ENCODE peak calls at places on chromosomes 1 and 21, in ten cellular contexts. X, Q, C, J, R, H, A, S, O and B are unnamed samples.

GRCh38 chr1:155254714-155255242 is 505 bp downstream of the ENTREP3 start:
- DNase-seq in C (no peak), A (peak; percentile 71), R (peak; percentile 56), H (peak; percentile 24), X (peak; percentile 46), S (no peak), Q (no peak), O (peak; percentile 10), J (no peak), B (no peak)

GRCh38 chr1:209870151-209870831 is 42.5 kb downstream of the UTP25 start:
- DNase-seq in O (no peak), C (no peak), A (no peak), J (peak; percentile 49), Q (no peak), R (no peak), X (no peak), S (no peak), H (no peak), B (no peak)

GRCh38 chr1:115640384-115640783 is 1.4 kb upstream of the VANGL1 start:
- DNase-seq in O (no peak), A (no peak), H (no peak), C (no peak), Q (no peak), R (no peak), S (no peak), X (no peak), J (no peak), B (no peak)

GRCh38 chr1:1755852-1756251 is 22.4 kb downstream of the NADK start:
- DNase-seq in X (no peak), C (no peak), H (no peak), O (no peak), R (no peak), S (no peak), J (no peak), Q (no peak), A (no peak), B (no peak)

GRCh38 chr1:66022904-66023620 is 230.4 kb downstream of the PDE4B start:
- DNase-seq in X (no peak), R (no peak), S (no peak), J (peak; percentile 12), C (no peak), O (peak; percentile 26), A (no peak), Q (no peak), H (peak; percentile 15), B (no peak)

GRCh38 chr1:112369389-112370285 is 26.4 kb upstream of the CTTNBP2NL start:
- DNase-seq in S (peak; percentile 44), J (peak; percentile 79), O (peak; percentile 75), X (peak; percentile 86), H (peak; percentile 92), R (peak; percentile 88), A (peak; percentile 93), Q (peak; percentile 78), C (peak; percentile 79), B (peak; percentile 76)

GRCh38 chr1:231959225-231959884 is 332.8 kb downstream of the DISC1 start:
- DNase-seq in X (no peak), O (no peak), H (no peak), J (no peak), C (no peak), S (no peak), R (no peak), Q (no peak), A (no peak), B (no peak)

GRCh38 chr1:91611498-91611917 is 110.9 kb downstream of the CDC7 start:
- DNase-seq in S (no peak), Q (no peak), X (no peak), R (no peak), J (no peak), A (no peak), O (no peak), C (no peak), H (peak; percentile 72), B (no peak)

GRCh38 chr1:38781872-38782617 is 77.5 kb downstream of the RRAGC start:
- DNase-seq in H (no peak), O (no peak), X (no peak), S (no peak), R (no peak), A (no peak), Q (no peak), J (no peak), C (no peak), B (no peak)

GRCh38 chr21:46562472-46562871 is 42.4 kb downstream of the S100B start:
- DNase-seq in X (no peak), C (no peak), S (no peak), H (no peak), Q (no peak), R (no peak), A (no peak), O (no peak), J (no peak), B (no peak)

GRCh38 chr1:54312874-54313316 is 93.3 kb downstream of the SSBP3 start:
- DNase-seq in Q (no peak), H (no peak), C (no peak), S (peak; percentile 30), R (peak; percentile 77), O (peak; percentile 72), A (peak; percentile 57), J (peak; percentile 66), X (peak; percentile 59), B (no peak)

GRCh38 chr1:212858461-212859265 is 588 bp downstream of the FLVCR1 start:
- DNase-seq in A (no peak), J (peak; percentile 34), H (peak; percentile 47), Q (peak; percentile 18), C (peak; percentile 56), O (peak; percentile 34), X (no peak), R (no peak), S (no peak), B (peak; percentile 30)

GRCh38 chr1:95096218-95096841 is 20.8 kb upstream of the TLCD4 start:
- DNase-seq in S (no peak), J (no peak), Q (no peak), R (no peak), X (no peak), C (no peak), A (no peak), O (no peak), H (peak; percentile 86), B (no peak)

GRCh38 chr21:33441489-33442477 is 38.0 kb downstream of the TMEM50B start:
- DNase-seq in S (peak; percentile 51), Q (peak; percentile 69), A (no peak), H (peak; percentile 91), R (no peak), J (peak; percentile 94), O (peak; percentile 75), X (peak; percentile 37), C (peak; percentile 73), B (no peak)

DNA sequence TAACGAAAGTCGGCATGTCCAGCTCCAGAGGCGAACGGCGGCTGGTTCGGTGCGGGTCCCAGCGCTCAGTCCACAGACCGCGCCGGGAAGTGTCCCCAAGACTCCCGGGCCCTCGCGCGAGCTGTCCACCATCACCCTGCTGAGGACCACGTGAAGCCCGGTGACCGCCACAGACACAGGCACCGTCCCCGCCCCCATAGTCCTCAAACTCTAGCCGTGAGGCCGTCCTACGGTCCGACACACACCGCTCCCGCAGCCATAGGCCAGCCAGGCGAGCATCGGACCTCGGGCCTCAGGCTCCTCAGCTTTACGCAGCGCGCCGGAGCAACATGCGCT is 535 bp downstream of the SETD4 start:
- DNase-seq in Q (peak; percentile 19), X (peak; percentile 44), A (peak; percentile 65), S (no peak), C (peak; percentile 46), R (no peak), O (no peak), H (no peak), J (no peak), B (no peak)
- TF ChIP-seq CTCF in Q (no peak), X (no peak), A (no peak), S (no peak), C (no peak), R (no peak), O (no peak), H (no peak), J (no peak), B (no peak)

GRCh38 chr1:89954401-89954800 is 40.5 kb upstream of the ZNF326 start:
- DNase-seq in X (no peak), R (no peak), C (no peak), J (no peak), Q (no peak), H (peak; percentile 31), O (no peak), S (no peak), A (no peak), B (no peak)
- TF ChIP-seq CTCF in X (no peak), R (no peak), C (no peak), J (no peak), Q (no peak), H (no peak), O (no peak), S (no peak), A (no peak), B (no peak)

GRCh38 chr1:107196973-107197562 is 56.2 kb downstream of the NTNG1 start:
- DNase-seq in Q (peak; percentile 32), H (peak; percentile 49), S (no peak), R (no peak), X (no peak), J (peak; percentile 32), C (peak; percentile 14), O (no peak), A (no peak), B (no peak)
- TF ChIP-seq CTCF in Q (peak; percentile 22), H (peak; percentile 81), S (peak; percentile 30), R (no peak), X (no peak), J (no peak), C (peak; percentile 43), O (peak; percentile 38), A (no peak), B (no peak)

DNA sequence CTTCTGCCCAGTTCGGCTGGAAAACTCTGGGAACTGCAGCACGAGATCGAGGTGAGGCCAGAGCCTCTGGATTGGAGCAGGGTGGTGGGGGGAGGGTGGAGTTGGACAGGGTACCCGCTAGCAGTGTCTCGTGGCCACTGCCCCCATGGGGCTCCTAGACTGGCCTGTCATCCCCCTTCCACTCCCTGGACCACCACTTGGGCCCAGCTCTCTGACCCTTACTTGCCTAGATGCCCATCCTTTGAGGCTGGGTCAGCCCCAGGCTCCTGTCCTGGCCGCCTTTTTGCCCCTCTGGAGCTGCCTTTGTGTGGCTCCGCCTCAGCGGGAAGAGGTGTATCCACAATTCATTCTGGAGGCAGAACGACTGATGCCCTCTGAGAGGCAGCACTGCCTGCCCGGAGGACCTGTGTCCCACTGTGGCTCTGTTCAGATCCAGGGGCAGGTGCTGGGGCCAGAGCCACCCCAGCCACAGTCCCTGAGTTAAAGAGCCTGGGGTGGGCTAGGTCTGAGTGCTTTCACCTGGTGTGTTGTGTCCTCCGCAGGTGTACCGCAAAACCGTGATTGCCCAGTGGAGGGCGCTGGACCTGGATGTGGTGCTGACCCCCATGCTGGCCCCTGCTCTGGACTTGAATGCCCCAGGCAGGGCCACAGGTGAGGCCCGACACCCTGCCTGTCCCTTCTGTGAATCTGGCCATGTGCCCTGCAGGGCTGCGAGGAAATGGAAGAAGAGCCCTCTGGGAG is 17.7 kb downstream of the FAAH start:
- DNase-seq in A (peak; percentile 48), R (no peak), X (no peak), Q (no peak), O (no peak), C (no peak), J (no peak), H (no peak), S (no peak), B (no peak)
- TF ChIP-seq CTCF in A (no peak), R (no peak), X (no peak), Q (no peak), O (peak; percentile 48), C (peak; percentile 10), J (no peak), H (peak; percentile 71), S (no peak), B (no peak)

GRCh38 chr1:19682901-19683300 is 18.2 kb downstream of the HTR6 start:
- DNase-seq in O (no peak), Q (no peak), R (no peak), S (no peak), J (no peak), X (no peak), C (no peak), H (no peak), A (peak; percentile 41), B (no peak)
- TF ChIP-seq CTCF in O (no peak), Q (no peak), R (no peak), S (no peak), J (no peak), X (no peak), C (no peak), H (no peak), A (no peak), B (no peak)